ENCODE peak calls at places on chromosome 9, in ten cellular contexts. One of them, this sample, is unnamed.

GRCh38 chr9:114930063-114930812 is at the start of gene TNFSF8:
- DNase-seq in NB4: no peak
- DNase-seq in IMR-90: no peak
- DNase-seq in tibial nerve: no peak
- DNase-seq in thyroid gland: no peak
- DNase-seq in transverse colon: peak; percentile 35
- DNase-seq in ovary: no peak
- DNase-seq in heart left ventricle: peak; percentile 35
- DNase-seq in esophagus squamous epithelium: no peak
- DNase-seq in A549: no peak
- DNase-seq in this sample: no peak

GRCh38 chr9:34928921-34929320 is 29.2 kb upstream of the PHF24 start:
- DNase-seq in NB4: no peak
- DNase-seq in IMR-90: no peak
- DNase-seq in tibial nerve: no peak
- DNase-seq in thyroid gland: no peak
- DNase-seq in transverse colon: no peak
- DNase-seq in ovary: no peak
- DNase-seq in heart left ventricle: no peak
- DNase-seq in esophagus squamous epithelium: no peak
- DNase-seq in A549: no peak
- DNase-seq in this sample: no peak

GRCh38 chr9:97895695-97896332 is 26.5 kb downstream of the TRMO start:
- DNase-seq in NB4: peak; percentile 53
- DNase-seq in IMR-90: peak; percentile 15
- DNase-seq in tibial nerve: no peak
- DNase-seq in thyroid gland: peak; percentile 17
- DNase-seq in transverse colon: no peak
- DNase-seq in ovary: no peak
- DNase-seq in heart left ventricle: no peak
- DNase-seq in esophagus squamous epithelium: no peak
- DNase-seq in A549: peak; percentile 64
- DNase-seq in this sample: no peak

GRCh38 chr9:131459056-131459455 is 43.7 kb upstream of the POMT1 start:
- DNase-seq in NB4: no peak
- DNase-seq in IMR-90: no peak
- DNase-seq in tibial nerve: no peak
- DNase-seq in thyroid gland: no peak
- DNase-seq in transverse colon: no peak
- DNase-seq in ovary: no peak
- DNase-seq in heart left ventricle: no peak
- DNase-seq in esophagus squamous epithelium: no peak
- DNase-seq in A549: no peak
- DNase-seq in this sample: no peak

GRCh38 chr9:132288956-132289355 is 65.8 kb downstream of the SETX start:
- DNase-seq in NB4: no peak
- DNase-seq in IMR-90: peak; percentile 35
- DNase-seq in tibial nerve: no peak
- DNase-seq in thyroid gland: no peak
- DNase-seq in transverse colon: no peak
- DNase-seq in ovary: no peak
- DNase-seq in heart left ventricle: no peak
- DNase-seq in esophagus squamous epithelium: no peak
- DNase-seq in A549: no peak
- DNase-seq in this sample: no peak

GRCh38 chr9:134295746-134296250 is 30.5 kb upstream of the RXRA start:
- DNase-seq in NB4: no peak
- DNase-seq in IMR-90: no peak
- DNase-seq in tibial nerve: no peak
- DNase-seq in thyroid gland: no peak
- DNase-seq in transverse colon: no peak
- DNase-seq in ovary: no peak
- DNase-seq in heart left ventricle: no peak
- DNase-seq in esophagus squamous epithelium: no peak
- DNase-seq in A549: no peak
- DNase-seq in this sample: no peak

GRCh38 chr9:78858266-78858665 is 561.3 kb downstream of the PSAT1 start:
- DNase-seq in NB4: no peak
- DNase-seq in IMR-90: peak; percentile 29
- DNase-seq in tibial nerve: no peak
- DNase-seq in thyroid gland: no peak
- DNase-seq in transverse colon: no peak
- DNase-seq in ovary: no peak
- DNase-seq in heart left ventricle: no peak
- DNase-seq in esophagus squamous epithelium: no peak
- DNase-seq in A549: no peak
- DNase-seq in this sample: no peak

GRCh38 chr9:131635285-131635684 is 90.0 kb downstream of the PRRT1B start:
- DNase-seq in NB4: peak; percentile 98
- DNase-seq in IMR-90: peak; percentile 99
- DNase-seq in tibial nerve: peak; percentile 82
- DNase-seq in thyroid gland: peak; percentile 95
- DNase-seq in transverse colon: peak; percentile 90
- DNase-seq in ovary: peak; percentile 72
- DNase-seq in heart left ventricle: peak; percentile 84
- DNase-seq in esophagus squamous epithelium: peak; percentile 58
- DNase-seq in A549: peak; percentile 89
- DNase-seq in this sample: peak; percentile 97

GRCh38 chr9:130172161-130172857 is at the start of gene NCS1:
- DNase-seq in NB4: peak; percentile 74
- DNase-seq in IMR-90: peak; percentile 61
- DNase-seq in tibial nerve: peak; percentile 34
- DNase-seq in thyroid gland: peak; percentile 86
- DNase-seq in transverse colon: peak; percentile 74
- DNase-seq in ovary: peak; percentile 74
- DNase-seq in heart left ventricle: peak; percentile 81
- DNase-seq in esophagus squamous epithelium: no peak
- DNase-seq in A549: peak; percentile 53
- DNase-seq in this sample: peak; percentile 94

GRCh38 chr9:123453904-123454321 is 97.9 kb downstream of the CRB2 start:
- DNase-seq in NB4: no peak
- DNase-seq in IMR-90: no peak
- DNase-seq in tibial nerve: no peak
- DNase-seq in thyroid gland: peak; percentile 70
- DNase-seq in transverse colon: peak; percentile 65
- DNase-seq in ovary: no peak
- DNase-seq in heart left ventricle: peak; percentile 38
- DNase-seq in esophagus squamous epithelium: no peak
- DNase-seq in A549: no peak
- DNase-seq in this sample: peak; percentile 79
- TF ChIP-seq POLR2A in NB4: no peak
- TF ChIP-seq POLR2A in IMR-90: no peak
- TF ChIP-seq POLR2A in tibial nerve: no peak
- TF ChIP-seq POLR2A in thyroid gland: no peak
- TF ChIP-seq POLR2A in transverse colon: no peak
- TF ChIP-seq POLR2A in ovary: no peak
- TF ChIP-seq POLR2A in heart left ventricle: no peak
- TF ChIP-seq POLR2A in esophagus squamous epithelium: no peak
- TF ChIP-seq POLR2A in A549: no peak
- TF ChIP-seq POLR2A in this sample: no peak

DNA sequence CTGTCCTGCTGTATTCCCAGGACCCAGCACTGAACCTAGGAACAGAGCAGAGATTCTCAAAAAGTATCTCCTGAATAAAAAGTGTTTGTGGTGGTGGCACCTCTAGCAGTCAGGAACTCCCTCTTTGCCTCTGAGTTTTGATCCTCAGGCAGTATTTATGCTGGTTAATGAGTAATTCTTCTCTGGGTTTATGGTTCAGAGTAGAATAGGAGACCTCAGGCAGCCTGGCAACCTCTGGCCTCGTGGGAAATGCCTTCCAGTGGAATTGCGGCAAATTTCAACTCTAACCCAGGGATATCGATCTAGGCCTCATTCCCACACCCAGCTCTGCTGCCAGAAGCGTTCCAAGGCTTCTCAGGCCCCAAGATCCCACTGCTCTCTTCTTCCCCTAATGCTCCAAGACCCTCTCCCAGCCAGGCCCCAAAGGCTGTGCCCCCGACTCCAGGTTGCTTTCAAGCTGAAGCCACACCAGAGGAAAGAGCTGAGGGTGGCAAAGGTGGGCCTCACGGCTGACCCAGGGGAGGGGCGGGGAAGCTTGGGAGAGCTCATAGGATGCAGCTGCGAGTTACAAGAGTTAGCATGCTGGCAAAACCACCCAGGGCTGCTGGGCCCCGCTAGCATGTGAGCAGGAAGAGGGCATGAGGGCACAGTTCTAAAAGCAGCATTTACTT is 10.9 kb upstream of the HDHD3 start:
- DNase-seq in NB4: no peak
- DNase-seq in IMR-90: no peak
- DNase-seq in tibial nerve: no peak
- DNase-seq in thyroid gland: no peak
- DNase-seq in transverse colon: peak; percentile 73
- DNase-seq in ovary: no peak
- DNase-seq in heart left ventricle: no peak
- DNase-seq in esophagus squamous epithelium: no peak
- DNase-seq in A549: no peak
- DNase-seq in this sample: no peak
- TF ChIP-seq POLR2A in NB4: no peak
- TF ChIP-seq POLR2A in IMR-90: no peak
- TF ChIP-seq POLR2A in tibial nerve: no peak
- TF ChIP-seq POLR2A in thyroid gland: no peak
- TF ChIP-seq POLR2A in transverse colon: no peak
- TF ChIP-seq POLR2A in ovary: no peak
- TF ChIP-seq POLR2A in heart left ventricle: no peak
- TF ChIP-seq POLR2A in esophagus squamous epithelium: no peak
- TF ChIP-seq POLR2A in A549: no peak
- TF ChIP-seq POLR2A in this sample: no peak

GRCh38 chr9:38036359-38037084 is 32.5 kb downstream of the SHB start:
- DNase-seq in NB4: peak; percentile 24
- DNase-seq in IMR-90: peak; percentile 67
- DNase-seq in tibial nerve: no peak
- DNase-seq in thyroid gland: no peak
- DNase-seq in transverse colon: no peak
- DNase-seq in ovary: no peak
- DNase-seq in heart left ventricle: no peak
- DNase-seq in esophagus squamous epithelium: no peak
- DNase-seq in A549: peak; percentile 41
- DNase-seq in this sample: no peak

GRCh38 chr9:38037981-38038306 is 31.1 kb downstream of the SHB start:
- DNase-seq in NB4: no peak
- DNase-seq in IMR-90: no peak
- DNase-seq in tibial nerve: no peak
- DNase-seq in thyroid gland: no peak
- DNase-seq in transverse colon: no peak
- DNase-seq in ovary: no peak
- DNase-seq in heart left ventricle: no peak
- DNase-seq in esophagus squamous epithelium: no peak
- DNase-seq in A549: no peak
- DNase-seq in this sample: no peak

GRCh38 chr9:38038307-38039089 is 30.5 kb downstream of the SHB start:
- DNase-seq in NB4: no peak
- DNase-seq in IMR-90: no peak
- DNase-seq in tibial nerve: no peak
- DNase-seq in thyroid gland: no peak
- DNase-seq in transverse colon: no peak
- DNase-seq in ovary: no peak
- DNase-seq in heart left ventricle: no peak
- DNase-seq in esophagus squamous epithelium: no peak
- DNase-seq in A549: no peak
- DNase-seq in this sample: no peak

GRCh38 chr9:38033956-38034355 is 35.1 kb downstream of the SHB start:
- DNase-seq in NB4: no peak
- DNase-seq in IMR-90: no peak
- DNase-seq in tibial nerve: no peak
- DNase-seq in thyroid gland: no peak
- DNase-seq in transverse colon: no peak
- DNase-seq in ovary: no peak
- DNase-seq in heart left ventricle: no peak
- DNase-seq in esophagus squamous epithelium: no peak
- DNase-seq in A549: no peak
- DNase-seq in this sample: no peak

DNA sequence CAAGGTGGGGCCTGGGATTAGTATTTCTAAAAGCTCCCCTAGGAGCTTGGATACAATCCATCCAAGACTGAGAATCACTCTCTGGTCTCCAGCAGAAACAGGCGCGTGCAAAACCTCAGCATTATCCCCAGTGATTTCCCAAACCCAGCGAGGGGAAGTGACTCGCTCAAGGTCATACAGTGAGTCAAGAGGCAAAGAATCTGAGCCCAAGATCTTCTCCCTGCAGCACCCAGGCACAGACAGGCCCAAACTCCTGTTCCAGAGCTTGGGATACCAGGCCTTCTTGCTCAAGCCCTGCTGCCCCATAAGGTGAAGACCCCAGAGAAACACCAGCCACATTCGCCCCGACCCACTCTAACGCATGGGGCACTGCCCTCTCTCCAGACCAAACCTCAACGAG is 33.2 kb downstream of the SHB start:
- DNase-seq in NB4: peak; percentile 23
- DNase-seq in IMR-90: peak; percentile 90
- DNase-seq in tibial nerve: no peak
- DNase-seq in thyroid gland: no peak
- DNase-seq in transverse colon: no peak
- DNase-seq in ovary: no peak
- DNase-seq in heart left ventricle: no peak
- DNase-seq in esophagus squamous epithelium: no peak
- DNase-seq in A549: peak; percentile 61
- DNase-seq in this sample: no peak
- TF ChIP-seq POLR2A in NB4: no peak
- TF ChIP-seq POLR2A in IMR-90: no peak
- TF ChIP-seq POLR2A in tibial nerve: no peak
- TF ChIP-seq POLR2A in thyroid gland: no peak
- TF ChIP-seq POLR2A in transverse colon: no peak
- TF ChIP-seq POLR2A in ovary: no peak
- TF ChIP-seq POLR2A in heart left ventricle: no peak
- TF ChIP-seq POLR2A in esophagus squamous epithelium: no peak
- TF ChIP-seq POLR2A in A549: no peak
- TF ChIP-seq POLR2A in this sample: no peak

GRCh38 chr9:127929044-127929979 is 1.3 kb downstream of the PIP5KL1 start:
- DNase-seq in NB4: no peak
- DNase-seq in IMR-90: no peak
- DNase-seq in tibial nerve: no peak
- DNase-seq in thyroid gland: no peak
- DNase-seq in transverse colon: no peak
- DNase-seq in ovary: no peak
- DNase-seq in heart left ventricle: no peak
- DNase-seq in esophagus squamous epithelium: no peak
- DNase-seq in A549: no peak
- DNase-seq in this sample: no peak
- TF ChIP-seq POLR2A in NB4: no peak
- TF ChIP-seq POLR2A in IMR-90: no peak
- TF ChIP-seq POLR2A in tibial nerve: no peak
- TF ChIP-seq POLR2A in thyroid gland: no peak
- TF ChIP-seq POLR2A in transverse colon: no peak
- TF ChIP-seq POLR2A in ovary: no peak
- TF ChIP-seq POLR2A in heart left ventricle: no peak
- TF ChIP-seq POLR2A in esophagus squamous epithelium: no peak
- TF ChIP-seq POLR2A in A549: no peak
- TF ChIP-seq POLR2A in this sample: no peak

This sample was measured in lower leg skin.